ENCODE peak calls at places on chromosomes 3 and 15, in four cellular contexts. F, H, S and Q are unnamed samples.

GRCh38 chr15:80162059-80162554 is 9.3 kb downstream of the FAH start:
- DNase-seq in F (no peak), H (no peak), S (no peak), Q (peak)

GRCh38 chr15:101454365-101454764 is 35.1 kb downstream of the PCSK6 start:
- DNase-seq in F (no peak), H (no peak), S (no peak), Q (no peak)

GRCh38 chr3:101167341-101167740 is 153.0 kb downstream of the IMPG2 start:
- DNase-seq in F (no peak), H (no peak), S (no peak), Q (no peak)

GRCh38 chr3:128006061-128006470 is 46.2 kb upstream of the SEC61A1 start:
- DNase-seq in F (no peak), H (no peak), S (no peak), Q (no peak)

GRCh38 chr3:82462977-82463376 is 701.5 kb upstream of the GBE1 start:
- DNase-seq in F (no peak), H (no peak), S (no peak), Q (no peak)

GRCh38 chr15:90883526-90883931 is 775 bp upstream of the FES start:
- DNase-seq in F (no peak), H (no peak), S (no peak), Q (peak)

GRCh38 chr15:42037650-42038049 is 16.8 kb upstream of the PLA2G4E start:
- DNase-seq in F (no peak), H (no peak), S (no peak), Q (no peak)

GRCh38 chr3:119352863-119353527 is 58.8 kb downstream of the ARHGAP31 start:
- DNase-seq in F (no peak), H (peak), S (peak), Q (peak)

GRCh38 chr3:82509951-82510603 is 748.6 kb upstream of the GBE1 start:
- DNase-seq in F (no peak), H (no peak), S (no peak), Q (no peak)

GRCh38 chr3:194522579-194523046 is 35.8 kb upstream of the ATP13A3 start:
- DNase-seq in F (no peak), H (no peak), S (no peak), Q (peak)

GRCh38 chr3:53998980-53999379 is 107.3 kb upstream of the SELENOK start:
- DNase-seq in F (no peak), H (no peak), S (no peak), Q (no peak)

GRCh38 chr3:41159581-41160189 is 39.6 kb upstream of the CTNNB1 start:
- DNase-seq in F (no peak), H (no peak), S (no peak), Q (no peak)

GRCh38 chr3:175384569-175384968 is 525.4 kb downstream of the NAALADL2 start:
- DNase-seq in F (no peak), H (no peak), S (no peak), Q (no peak)

GRCh38 chr15:51131596-51132290 is 37.0 kb upstream of the TNFAIP8L3 start:
- DNase-seq in F (no peak), H (no peak), S (no peak), Q (no peak)

GRCh38 chr3:157066335-157067071 is 93.4 kb downstream of the CCNL1 start:
- DNase-seq in F (no peak), H (peak), S (peak), Q (peak)

GRCh38 chr3:78268716-78269668 is 1229.1 kb downstream of the ROBO2 start:
- DNase-seq in F (no peak), H (no peak), S (no peak), Q (no peak)

GRCh38 chr3:23961064-23961463 is 16.0 kb downstream of the NR1D2 start:
- DNase-seq in F (no peak), H (peak), S (no peak), Q (no peak)

GRCh38 chr3:158539414-158540014 is 31.5 kb upstream of the MLF1 start:
- DNase-seq in F (peak), H (peak), S (peak), Q (peak)

GRCh38 chr3:172869797-172870518 is 119.4 kb downstream of the ECT2 start:
- DNase-seq in F (no peak), H (no peak), S (no peak), Q (no peak)

GRCh38 chr15:71197620-71198019 is 82.3 kb downstream of the THSD4 start:
- DNase-seq in F (no peak), H (no peak), S (no peak), Q (no peak)

GRCh38 chr3:160929595-160929994 is 173.6 kb downstream of the PPM1L start:
- DNase-seq in F (no peak), H (peak), S (no peak), Q (no peak)

GRCh38 chr3:16460886-16461285 is 52.6 kb downstream of the RFTN1 start:
- DNase-seq in F (no peak), H (no peak), S (no peak), Q (no peak)

GRCh38 chr3:37801966-37802365 is 59.7 kb upstream of the CTDSPL start:
- DNase-seq in F (no peak), H (no peak), S (no peak), Q (no peak)

GRCh38 chr15:63291507-63291906 is 14.1 kb downstream of the APH1B start:
- DNase-seq in F (no peak), H (peak), S (peak), Q (peak)

GRCh38 chr15:70935631-70936030 is 43.0 kb downstream of the LRRC49 start:
- DNase-seq in F (no peak), H (no peak), S (no peak), Q (no peak)

GRCh38 chr3:190338717-190339116 is 16.5 kb upstream of the CLDN1 start:
- DNase-seq in F (no peak), H (no peak), S (no peak), Q (peak)

GRCh38 chr3:166837535-166837934 is 542.6 kb downstream of the ZBBX start:
- DNase-seq in F (no peak), H (no peak), S (no peak), Q (no peak)

GRCh38 chr15:58346361-58346760 is 85.4 kb upstream of the LIPC start:
- DNase-seq in F (no peak), H (peak), S (no peak), Q (peak)

GRCh38 chr15:74775894-74776293 is 6.0 kb upstream of the CSK start:
- DNase-seq in F (no peak), H (no peak), S (no peak), Q (no peak)

GRCh38 chr15:74778599-74778970 is 3.3 kb upstream of the CSK start:
- DNase-seq in F (no peak), H (no peak), S (no peak), Q (no peak)

GRCh38 chr15:74779162-74779648 is 2.7 kb upstream of the CSK start:
- DNase-seq in F (no peak), H (no peak), S (no peak), Q (no peak)

GRCh38 chr15:74776851-74777768 is 4.8 kb upstream of the CSK start:
- DNase-seq in F (peak), H (no peak), S (no peak), Q (no peak)

DNA sequence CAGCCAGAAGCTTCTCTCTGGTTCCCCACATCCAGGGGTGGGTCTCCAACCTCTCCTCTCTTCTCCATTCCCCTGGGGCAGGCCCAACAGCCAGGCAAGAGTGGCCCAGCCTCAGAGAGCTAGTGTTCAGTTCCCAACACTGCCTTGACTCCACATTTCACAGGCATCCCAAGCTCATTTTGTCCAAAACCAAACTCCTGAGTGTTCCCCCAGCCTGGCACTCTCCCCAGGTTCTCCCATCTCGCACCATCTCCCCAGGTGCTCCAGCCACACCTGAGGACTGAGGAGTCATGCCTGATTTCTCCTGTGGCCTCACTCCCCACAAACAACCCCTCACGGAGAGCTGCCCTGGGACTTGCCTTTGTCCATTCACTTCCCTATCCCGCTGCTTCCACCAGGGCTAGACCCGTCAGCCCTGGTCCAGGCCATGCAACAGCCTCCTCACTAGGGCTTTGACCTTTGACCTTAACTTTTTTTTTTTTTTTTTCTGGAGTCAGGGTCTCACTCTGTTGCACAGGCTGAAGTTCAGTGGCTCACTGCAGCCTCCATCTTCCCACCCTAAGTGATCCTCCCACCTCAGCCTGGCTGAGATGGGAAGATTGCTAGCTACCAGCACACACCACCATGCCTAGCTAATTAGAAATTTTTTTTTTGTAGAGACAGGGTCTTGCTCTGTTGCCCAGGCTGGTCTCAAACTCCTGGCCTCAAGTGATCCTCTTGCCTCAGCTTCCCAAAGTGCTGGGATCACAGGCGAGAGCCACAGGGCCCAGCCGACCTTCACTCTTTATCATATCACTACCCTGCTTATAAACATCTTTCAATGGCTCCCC is 3.9 kb upstream of the CSK start:
- DNase-seq in F (no peak), H (no peak), S (no peak), Q (no peak)
- H3K4me3 ChIP-seq in F (peak), H (no peak), S (no peak), Q (no peak)

GRCh38 chr3:8914491-8914890 is 48.8 kb downstream of the RAD18 start:
- DNase-seq in F (no peak), H (no peak), S (peak), Q (no peak)
- TF ChIP-seq CTCF in F (no peak), H (no peak), S (no peak), Q (no peak)

DNA sequence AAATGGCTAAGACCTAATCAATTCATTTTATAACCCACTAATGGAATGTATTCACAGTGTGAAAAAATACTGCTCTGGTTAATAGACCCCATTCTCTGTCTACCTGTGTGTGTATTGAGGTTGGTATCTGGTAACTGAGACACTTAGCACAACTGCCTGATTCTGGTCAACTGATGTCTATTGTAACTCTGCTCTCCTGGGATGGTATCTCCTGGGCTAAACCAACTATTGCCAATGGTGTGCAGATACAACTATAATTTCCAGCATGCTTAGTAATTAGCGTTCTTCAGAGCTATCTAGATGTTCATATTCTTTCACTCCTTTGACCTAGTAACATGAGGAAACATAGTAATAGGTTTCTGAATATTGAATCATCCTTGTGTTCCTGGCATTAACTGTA is 16.7 kb downstream of the ADAMTSL3 start:
- DNase-seq in F (no peak), H (no peak), S (no peak), Q (peak)
- H3K4me3 ChIP-seq in F (no peak), H (no peak), S (no peak), Q (no peak)

DNA sequence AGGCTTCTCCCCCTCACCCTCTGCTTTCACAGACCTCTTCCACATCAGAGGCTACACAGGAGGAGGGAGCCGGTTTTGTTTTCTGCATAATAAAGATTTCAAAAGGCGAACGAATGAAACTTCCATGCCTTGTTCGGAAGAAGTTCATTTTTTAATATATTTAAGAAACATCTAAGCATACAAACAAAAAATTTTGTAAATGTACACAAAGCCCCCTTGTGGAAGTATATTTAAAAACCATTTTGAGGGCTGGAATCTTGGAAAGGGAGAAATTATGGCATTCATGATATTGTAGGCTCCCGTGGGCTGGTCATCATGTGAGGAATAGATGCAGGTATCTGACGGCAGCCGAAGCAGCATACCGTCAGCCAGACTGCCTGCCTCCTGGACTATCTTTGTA is 90.4 kb downstream of the MECOM start:
- DNase-seq in F (no peak), H (no peak), S (no peak), Q (no peak)
- TF ChIP-seq CTCF in F (no peak), H (peak), S (peak), Q (no peak)

DNA sequence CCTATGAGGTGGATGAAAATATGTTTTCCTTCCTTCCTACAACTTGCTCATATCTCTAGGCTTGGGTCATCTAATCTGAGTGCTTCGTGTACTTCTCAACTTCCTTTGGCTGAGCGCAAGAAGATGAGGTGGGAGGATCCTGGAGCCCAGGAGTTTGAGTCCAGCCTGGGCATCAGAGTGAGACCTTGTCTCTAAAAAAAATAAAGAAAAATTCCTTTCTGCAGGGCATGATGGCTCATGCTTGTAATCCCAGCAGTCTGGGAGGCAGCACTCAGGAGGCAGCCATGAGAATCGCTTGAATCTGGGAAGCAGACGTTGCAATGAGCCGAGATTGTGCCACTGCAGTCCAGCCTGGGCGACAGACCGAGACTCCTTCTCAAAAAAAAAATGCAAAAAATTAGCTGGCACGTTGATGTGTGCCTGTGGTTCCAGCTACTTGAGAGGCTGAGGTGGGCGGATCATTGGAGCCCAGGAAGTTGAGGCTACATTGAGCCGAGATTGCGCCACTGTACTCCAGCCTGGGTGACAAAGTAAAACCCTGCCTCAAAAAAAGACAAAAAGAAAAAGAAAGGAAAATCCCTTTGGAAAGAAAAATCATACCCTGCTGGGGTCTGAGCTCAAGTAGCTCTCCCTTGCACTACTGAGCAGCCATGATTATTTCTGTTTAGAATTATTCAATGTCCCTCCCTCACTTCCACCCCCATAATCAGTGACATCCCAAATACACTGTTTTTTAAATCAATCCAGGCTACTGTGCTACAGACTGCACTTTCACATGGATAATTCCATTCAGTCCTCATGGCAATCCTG is 28.0 kb upstream of the RAB11A start:
- DNase-seq in F (no peak), H (peak), S (no peak), Q (peak)
- H3K4me3 ChIP-seq in F (no peak), H (peak), S (no peak), Q (no peak)

GRCh38 chr3:49124991-49125670 is 4.5 kb upstream of the USP19 start:
- DNase-seq in F (no peak), H (no peak), S (no peak), Q (no peak)
- TF ChIP-seq CTCF in F (no peak), H (no peak), S (peak), Q (no peak)

GRCh38 chr3:168579010-168579409 is 483.3 kb upstream of the GOLIM4 start:
- DNase-seq in F (no peak), H (no peak), S (no peak), Q (no peak)
- H3K4me3 ChIP-seq in F (no peak), H (no peak), S (no peak), Q (no peak)

GRCh38 chr3:150830094-150830681 is 67.2 kb upstream of the SIAH2 start:
- DNase-seq in F (no peak), H (no peak), S (no peak), Q (peak)
- TF ChIP-seq CTCF in F (no peak), H (peak), S (peak), Q (peak)

GRCh38 chr15:72227192-72227586 is 3.8 kb downstream of the PKM start:
- DNase-seq in F (no peak), H (peak), S (no peak), Q (peak)
- H3K4me3 ChIP-seq in F (no peak), H (peak), S (peak), Q (peak)